ENCODE peak calls at places on chromosomes 6 and 20, in ten cellular contexts. Z is left cardiac atrium, Y is neural crest cell, N is Kasumi-1, K is H54, H is heart left ventricle, V is NCI-H82, O is prostate gland, M is right cardiac atrium, L is nucleus accumbens. J is an unnamed sample.

GRCh38 chr6:66900081-66900770 is 1193.2 kb upstream of the EYS start:
- DNase-seq in Z (no peak), Y (no peak), N (no peak), K (no peak), H (no peak), V (no peak), O (no peak), M (no peak), L (no peak), J (no peak)

GRCh38 chr6:50791900-50792508 is 26.7 kb upstream of the TFAP2B start:
- DNase-seq in Z (no peak), Y (peak), N (peak), K (peak), H (no peak), V (peak), O (no peak), M (no peak), L (no peak), J (peak)

GRCh38 chr6:3748208-3748701 is 3.3 kb downstream of the PXDC1 start:
- DNase-seq in Z (peak), Y (peak), N (peak), K (peak), H (peak), V (peak), O (no peak), M (peak), L (no peak), J (peak)

GRCh38 chr6:10882654-10883053 is 813 bp upstream of the GCM2 start:
- DNase-seq in Z (no peak), Y (no peak), N (no peak), K (no peak), H (no peak), V (no peak), O (no peak), M (no peak), L (no peak), J (no peak)

GRCh38 chr20:23111307-23111943 is 25.3 kb upstream of the CD93 start:
- DNase-seq in Z (no peak), Y (no peak), N (no peak), K (no peak), H (no peak), V (no peak), O (no peak), M (peak), L (no peak), J (no peak)

GRCh38 chr6:149864578-149865535 is 698 bp upstream of the LRP11 start:
- DNase-seq in Z (peak), Y (peak), N (peak), K (no peak), H (no peak), V (peak), O (peak), M (no peak), L (peak), J (peak)

GRCh38 chr20:47035191-47035590 is 140.5 kb downstream of the EYA2 start:
- DNase-seq in Z (no peak), Y (peak), N (no peak), K (no peak), H (no peak), V (no peak), O (no peak), M (no peak), L (no peak), J (no peak)

GRCh38 chr6:68777956-68778355 is 142.9 kb downstream of the ADGRB3 start:
- DNase-seq in Z (peak), Y (no peak), N (no peak), K (no peak), H (no peak), V (peak), O (no peak), M (peak), L (no peak), J (no peak)

GRCh38 chr20:730005-730404 is 38.3 kb downstream of the SLC52A3 start:
- DNase-seq in Z (no peak), Y (no peak), N (no peak), K (no peak), H (no peak), V (no peak), O (no peak), M (no peak), L (no peak), J (no peak)

GRCh38 chr6:11354019-11354418 is 121.6 kb upstream of the NEDD9 start:
- DNase-seq in Z (peak), Y (no peak), N (no peak), K (no peak), H (peak), V (no peak), O (peak), M (peak), L (no peak), J (no peak)

GRCh38 chr6:47420394-47421371 is 56.9 kb upstream of the CD2AP start:
- DNase-seq in Z (no peak), Y (no peak), N (peak), K (no peak), H (no peak), V (no peak), O (no peak), M (no peak), L (no peak), J (peak)

GRCh38 chr6:146149770-146150169 is 120.9 kb downstream of the GRM1 start:
- DNase-seq in Z (no peak), Y (no peak), N (no peak), K (no peak), H (no peak), V (no peak), O (no peak), M (no peak), L (no peak), J (no peak)

GRCh38 chr6:292506-293184 is 358 bp downstream of the DUSP22 start:
- DNase-seq in Z (peak), Y (no peak), N (no peak), K (peak), H (peak), V (no peak), O (peak), M (peak), L (no peak), J (peak)

GRCh38 chr6:125112934-125113333 is 40.6 kb upstream of the TPD52L1 start:
- DNase-seq in Z (no peak), Y (no peak), N (no peak), K (no peak), H (no peak), V (peak), O (no peak), M (no peak), L (no peak), J (no peak)

GRCh38 chr6:40922281-40922680 is 116.7 kb downstream of the UNC5CL start:
- DNase-seq in Z (no peak), Y (no peak), N (no peak), K (no peak), H (no peak), V (no peak), O (no peak), M (no peak), L (no peak), J (no peak)

GRCh38 chr6:14520536-14520935 is 403.0 kb downstream of the CD83 start:
- DNase-seq in Z (no peak), Y (no peak), N (no peak), K (no peak), H (no peak), V (no peak), O (no peak), M (no peak), L (no peak), J (no peak)

GRCh38 chr6:112502348-112503130 is 155.4 kb downstream of the RFPL4B start:
- DNase-seq in Z (no peak), Y (peak), N (peak), K (peak), H (no peak), V (no peak), O (no peak), M (no peak), L (no peak), J (no peak)

GRCh38 chr20:20498081-20498861 is 130.4 kb downstream of the INSM1 start:
- DNase-seq in Z (no peak), Y (peak), N (no peak), K (no peak), H (no peak), V (peak), O (no peak), M (no peak), L (no peak), J (no peak)